ENCODE peak calls at places on chromosome 5, in seven cellular contexts. S is mucosa of descending colon, M is psoas muscle, O is omental fat pad, G is fibroblast of lung, Q is H1, E is heart right ventricle. I is an unnamed sample.

GRCh38 chr5:168881427-168882149 is 302.4 kb upstream of the PANK3 start:
- DNase-seq in Q (peak), M (no peak), O (no peak), G (no peak), S (no peak), E (no peak), I (no peak)

GRCh38 chr5:93162201-93162654 is 418.8 kb downstream of the NR2F1-AS1 start:
- DNase-seq in M (no peak), Q (no peak), E (no peak), G (no peak), S (no peak), O (no peak), I (no peak)

GRCh38 chr5:64074533-64074932 is 91.1 kb upstream of the RNF180 start:
- DNase-seq in Q (no peak), M (no peak), E (no peak), G (peak), S (peak), O (no peak), I (no peak)

GRCh38 chr5:15249152-15249551 is 250.8 kb upstream of the FBXL7 start:
- DNase-seq in S (no peak), Q (no peak), E (no peak), G (peak), O (no peak), M (no peak), I (no peak)

GRCh38 chr5:16736158-16736994 is 119.6 kb upstream of the RETREG1 start:
- DNase-seq in G (peak), S (peak), M (no peak), Q (no peak), O (no peak), E (peak), I (no peak)

GRCh38 chr5:42360061-42360460 is 63.2 kb upstream of the GHR start:
- DNase-seq in G (peak), O (no peak), M (no peak), Q (no peak), E (no peak), S (no peak), I (no peak)

GRCh38 chr5:142770650-142771609 is 753 bp downstream of the ARHGAP26 start:
- DNase-seq in M (peak), E (peak), G (peak), O (no peak), Q (no peak), S (peak), I (peak)

GRCh38 chr5:15702102-15702501 is 202.1 kb downstream of the FBXL7 start:
- DNase-seq in G (peak), M (no peak), O (no peak), Q (no peak), E (no peak), S (no peak), I (no peak)

GRCh38 chr5:151496041-151496484 is 48.7 kb downstream of the SLC36A1 start:
- DNase-seq in E (no peak), S (no peak), Q (peak), M (no peak), G (peak), O (no peak), I (no peak)

GRCh38 chr5:62144395-62145022 is 161.5 kb upstream of the KIF2A start:
- DNase-seq in O (no peak), S (no peak), G (no peak), E (no peak), M (no peak), Q (no peak), I (no peak)

GRCh38 chr5:122755740-122756139 is 19.1 kb upstream of the SNX2 start:
- DNase-seq in M (no peak), G (peak), S (no peak), E (no peak), Q (no peak), O (no peak), I (no peak)

GRCh38 chr5:96321371-96321770 is 111.7 kb downstream of the PCSK1 start:
- DNase-seq in M (no peak), S (no peak), O (no peak), Q (no peak), E (no peak), G (no peak), I (no peak)

GRCh38 chr5:158785397-158785796 is 314.3 kb downstream of the EBF1 start:
- DNase-seq in S (no peak), O (no peak), G (peak), E (no peak), Q (no peak), M (no peak), I (no peak)

GRCh38 chr5:128252794-128253193 is 169.2 kb downstream of the SLC12A2 start:
- DNase-seq in M (no peak), Q (no peak), S (no peak), G (peak), E (no peak), O (no peak), I (no peak)

GRCh38 chr5:54820346-54820745 is 165.0 kb downstream of the ESM1 start:
- DNase-seq in Q (no peak), G (peak), E (no peak), S (no peak), O (no peak), M (no peak), I (no peak)

GRCh38 chr5:62691946-62692345 is 113.3 kb downstream of the LRRC70 start:
- DNase-seq in M (no peak), O (no peak), Q (no peak), G (no peak), S (no peak), E (no peak), I (no peak)

GRCh38 chr5:144189800-144190429 is 19.2 kb downstream of the KCTD16 start:
- DNase-seq in S (peak), Q (no peak), E (no peak), G (peak), O (no peak), M (no peak), I (peak)

GRCh38 chr5:122775713-122776084 is 819 bp downstream of the SNX2 start:
- DNase-seq in E (no peak), O (no peak), M (no peak), Q (no peak), G (peak), S (peak), I (no peak)

GRCh38 chr5:72108200-72109050 is 1.1 kb downstream of the MAP1B start:
- DNase-seq in E (peak), G (peak), Q (no peak), S (peak), M (peak), O (no peak), I (no peak)

GRCh38 chr5:643351-643801 is 31.2 kb downstream of the CEP72 start:
- DNase-seq in Q (no peak), O (no peak), G (no peak), E (no peak), S (no peak), M (no peak), I (no peak)

GRCh38 chr5:78016831-78017529 is 240.8 kb upstream of the TBCA start:
- DNase-seq in M (no peak), Q (no peak), S (no peak), E (no peak), G (no peak), O (no peak), I (no peak)

GRCh38 chr5:76688836-76689235 is 27.1 kb upstream of the F2R start:
- DNase-seq in G (peak), Q (no peak), S (no peak), M (no peak), O (no peak), E (no peak), I (no peak)

GRCh38 chr5:97142521-97143254 is at the start of gene LIX1:
- DNase-seq in G (peak), Q (no peak), O (no peak), E (peak), S (peak), M (no peak), I (no peak)

GRCh38 chr5:173016069-173016455 is 32.5 kb downstream of the ATP6V0E1 start:
- DNase-seq in E (no peak), O (no peak), Q (no peak), S (no peak), M (no peak), G (no peak), I (no peak)

GRCh38 chr5:67287795-67288194 is 91.2 kb upstream of the CD180 start:
- DNase-seq in S (no peak), M (no peak), Q (no peak), E (no peak), G (peak), O (no peak), I (no peak)

GRCh38 chr5:98307811-98308210 is 465.7 kb upstream of the RGMB start:
- DNase-seq in O (no peak), Q (no peak), G (peak), E (no peak), M (no peak), S (no peak), I (no peak)

GRCh38 chr5:146606838-146607237 is 90.8 kb upstream of the GPR151 start:
- DNase-seq in G (no peak), E (no peak), S (no peak), O (no peak), M (no peak), Q (no peak), I (no peak)

GRCh38 chr5:10453564-10453963 is 11.9 kb downstream of the ROPN1L start:
- DNase-seq in Q (no peak), M (no peak), E (no peak), G (no peak), O (no peak), S (no peak), I (no peak)

GRCh38 chr5:156121834-156122386 is 205.1 kb upstream of the SGCD start:
- DNase-seq in M (no peak), E (no peak), S (no peak), O (no peak), G (no peak), Q (no peak), I (no peak)

GRCh38 chr5:142472306-142472951 is 147.6 kb upstream of the SPRY4 start:
- DNase-seq in M (no peak), O (no peak), E (no peak), S (no peak), G (peak), Q (no peak), I (no peak)

GRCh38 chr5:143011621-143012020 is 241.4 kb downstream of the ARHGAP26 start:
- DNase-seq in O (no peak), G (peak), E (no peak), Q (no peak), S (no peak), M (no peak), I (no peak)

GRCh38 chr5:138653502-138653901 is 78.3 kb upstream of the HSPA9 start:
- DNase-seq in O (no peak), Q (no peak), S (no peak), E (no peak), M (no peak), G (peak), I (no peak)
- TF ChIP-seq CTCF in O (no peak), Q (peak), S (no peak), E (peak), M (no peak), G (peak), I (no peak)

DNA sequence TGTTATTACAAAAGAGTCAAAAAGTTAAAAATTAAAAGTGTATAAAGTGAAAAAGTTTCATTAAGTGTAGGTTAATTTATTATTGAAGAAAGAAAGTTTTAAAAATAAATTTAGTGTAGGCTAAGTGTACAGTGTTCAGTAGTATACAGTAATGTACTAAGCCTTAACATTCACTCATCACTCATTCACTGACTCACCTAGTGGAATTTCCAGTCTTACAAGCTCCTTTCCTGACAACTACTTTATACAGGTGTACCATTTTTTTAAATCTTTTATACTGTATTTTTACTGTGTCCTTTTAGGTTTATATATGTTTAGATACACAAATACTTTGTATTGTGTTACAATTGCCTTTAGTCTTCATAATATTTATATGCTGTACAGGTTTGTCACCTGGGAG is 530.2 kb upstream of the FAM174A start:
- DNase-seq in M (no peak), O (no peak), Q (no peak), S (no peak), G (no peak), E (no peak), I (no peak)
- TF ChIP-seq CTCF in M (no peak), O (no peak), Q (no peak), S (no peak), G (no peak), E (no peak), I (no peak)

GRCh38 chr5:149237662-149238061 is 34.0 kb upstream of the AFAP1L1 start:
- DNase-seq in S (no peak), M (no peak), O (no peak), G (peak), Q (no peak), E (no peak), I (no peak)
- TF ChIP-seq CTCF in S (no peak), M (no peak), O (no peak), G (peak), Q (peak), E (peak), I (no peak)

DNA sequence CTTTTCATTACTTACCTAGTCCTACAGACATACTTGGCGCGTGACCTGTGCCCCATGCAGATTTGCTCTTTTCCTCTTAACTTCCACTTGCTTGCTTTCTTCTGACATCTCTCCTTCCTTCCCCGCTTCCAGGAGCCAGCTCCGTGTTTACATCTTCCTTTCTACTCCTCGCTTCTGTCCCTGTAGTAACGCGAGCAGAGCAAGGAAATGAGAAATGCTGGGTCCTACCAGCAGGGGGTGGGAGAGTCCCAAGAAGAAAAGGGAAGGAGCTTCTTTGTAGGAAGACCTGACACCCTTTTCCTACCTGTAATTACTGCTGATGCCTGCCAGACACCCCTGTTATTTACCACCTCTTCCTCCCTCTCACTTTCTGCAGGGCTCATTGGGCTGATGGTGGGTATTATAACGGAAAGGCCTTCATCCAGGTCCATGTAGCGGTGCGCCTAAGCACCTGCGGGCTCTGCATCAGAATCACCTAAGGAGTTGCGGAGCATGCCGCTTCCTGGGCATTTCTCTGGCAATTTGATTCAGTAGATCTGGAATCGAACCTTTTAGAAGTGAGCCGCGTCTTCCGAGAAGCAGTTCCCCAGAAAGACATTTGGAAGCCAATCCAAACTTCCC is 1260.8 kb upstream of the WWC1 start:
- DNase-seq in E (no peak), O (no peak), G (no peak), M (no peak), Q (peak), S (peak), I (no peak)
- TF ChIP-seq CTCF in E (no peak), O (no peak), G (no peak), M (no peak), Q (peak), S (no peak), I (no peak)

GRCh38 chr5:53399921-53400697 is 80.3 kb upstream of the FST start:
- DNase-seq in Q (no peak), G (no peak), M (no peak), E (no peak), O (no peak), S (no peak), I (no peak)
- TF ChIP-seq CTCF in Q (no peak), G (no peak), M (no peak), E (no peak), O (no peak), S (no peak), I (no peak)

GRCh38 chr5:106017243-106017857 is 1653.4 kb downstream of the EFNA5 start:
- DNase-seq in O (no peak), M (no peak), E (no peak), G (peak), Q (no peak), S (no peak), I (no peak)

GRCh38 chr5:106019271-106019670 is 1651.5 kb downstream of the EFNA5 start:
- DNase-seq in E (no peak), Q (no peak), S (no peak), M (no peak), O (no peak), G (peak), I (no peak)

GRCh38 chr5:106014262-106014661 is 1656.5 kb downstream of the EFNA5 start:
- DNase-seq in G (no peak), S (no peak), M (no peak), O (no peak), Q (no peak), E (no peak), I (no peak)
- TF ChIP-seq CTCF in G (no peak), S (no peak), M (no peak), O (no peak), Q (no peak), E (no peak), I (no peak)

GRCh38 chr5:73763300-73764032 is 137.5 kb downstream of the ARHGEF28 start:
- DNase-seq in G (no peak), O (no peak), S (no peak), M (no peak), Q (no peak), E (no peak), I (no peak)
- TF ChIP-seq CTCF in G (no peak), O (no peak), S (no peak), M (no peak), Q (no peak), E (no peak), I (no peak)